ENCODE peak calls at places on chromosomes 5 and 9, in five cellular contexts. K is GM12891, Z is uterus, T is esophagus squamous epithelium, B is ovary. Y is an unnamed sample.

GRCh38 chr9:130023147-130023787 is 19.7 kb downstream of the FNBP1 start:
- DNase-seq in T (no peak), B (no peak), K (no peak), Z (peak; percentile 41), Y (no peak)

GRCh38 chr9:35746583-35746982 is 2.4 kb downstream of the GBA2 start:
- DNase-seq in K (no peak), Z (no peak), T (no peak), B (no peak), Y (no peak)

GRCh38 chr5:149857499-149857898 is 87.1 kb downstream of the PDE6A start:
- DNase-seq in K (no peak), Z (peak; percentile 61), B (peak; percentile 38), T (no peak), Y (peak; percentile 38)

GRCh38 chr5:9920696-9921095 is 290.5 kb upstream of the TAS2R1 start:
- DNase-seq in Z (no peak), K (no peak), B (no peak), T (no peak), Y (no peak)

GRCh38 chr9:95363051-95363841 is 45.7 kb upstream of the FANCC start:
- DNase-seq in K (no peak), B (peak; percentile 21), Z (no peak), T (no peak), Y (no peak)

GRCh38 chr5:7869474-7870136 is 657 bp downstream of the MTRR start:
- DNase-seq in K (no peak), T (no peak), B (no peak), Z (no peak), Y (no peak)

GRCh38 chr5:96572864-96573512 is 89.2 kb upstream of the CAST start:
- DNase-seq in B (no peak), K (no peak), Z (no peak), T (no peak), Y (peak; percentile 72)

GRCh38 chr9:98327249-98327561 is 71.8 kb upstream of the TBC1D2 start:
- DNase-seq in T (no peak), B (no peak), Z (no peak), K (no peak), Y (no peak)

GRCh38 chr5:128254789-128255188 is 171.2 kb downstream of the SLC12A2 start:
- DNase-seq in T (no peak), Z (no peak), K (no peak), B (no peak), Y (no peak)

GRCh38 chr9:98317134-98317857 is 61.8 kb upstream of the TBC1D2 start:
- DNase-seq in B (no peak), K (no peak), T (no peak), Z (no peak), Y (peak; percentile 84)

GRCh38 chr5:62286834-62287611 is 19.0 kb upstream of the KIF2A start:
- DNase-seq in Z (no peak), B (no peak), K (no peak), T (no peak), Y (no peak)

GRCh38 chr5:1882337-1883119 is at the start of gene IRX4:
- DNase-seq in Z (no peak), T (no peak), K (no peak), B (no peak), Y (no peak)

GRCh38 chr5:103808464-103809106 is 246.0 kb upstream of the NUDT12 start:
- DNase-seq in K (peak; percentile 5), Z (no peak), T (no peak), B (no peak), Y (peak; percentile 30)

GRCh38 chr5:96893342-96893741 is 17.0 kb downstream of the ERAP2 start:
- DNase-seq in T (no peak), Z (no peak), B (no peak), K (no peak), Y (peak; percentile 25)

GRCh38 chr9:16653491-16654407 is 216.7 kb downstream of the BNC2 start:
- DNase-seq in Z (peak; percentile 43), T (no peak), B (peak; percentile 44), K (no peak), Y (no peak)

GRCh38 chr9:134548618-134549017 is 93.0 kb upstream of the COL5A1 start:
- DNase-seq in K (no peak), B (no peak), Z (no peak), T (no peak), Y (no peak)

GRCh38 chr9:72524820-72525539 is 3.6 kb downstream of the TMC1 start:
- DNase-seq in T (no peak), K (no peak), B (no peak), Z (peak; percentile 65), Y (peak; percentile 80)

GRCh38 chr9:72529531-72529930 is 8.1 kb downstream of the TMC1 start:
- DNase-seq in T (no peak), B (no peak), K (no peak), Z (no peak), Y (no peak)

GRCh38 chr9:72527801-72528195 is 6.4 kb downstream of the TMC1 start:
- DNase-seq in T (no peak), K (no peak), B (no peak), Z (no peak), Y (no peak)

DNA sequence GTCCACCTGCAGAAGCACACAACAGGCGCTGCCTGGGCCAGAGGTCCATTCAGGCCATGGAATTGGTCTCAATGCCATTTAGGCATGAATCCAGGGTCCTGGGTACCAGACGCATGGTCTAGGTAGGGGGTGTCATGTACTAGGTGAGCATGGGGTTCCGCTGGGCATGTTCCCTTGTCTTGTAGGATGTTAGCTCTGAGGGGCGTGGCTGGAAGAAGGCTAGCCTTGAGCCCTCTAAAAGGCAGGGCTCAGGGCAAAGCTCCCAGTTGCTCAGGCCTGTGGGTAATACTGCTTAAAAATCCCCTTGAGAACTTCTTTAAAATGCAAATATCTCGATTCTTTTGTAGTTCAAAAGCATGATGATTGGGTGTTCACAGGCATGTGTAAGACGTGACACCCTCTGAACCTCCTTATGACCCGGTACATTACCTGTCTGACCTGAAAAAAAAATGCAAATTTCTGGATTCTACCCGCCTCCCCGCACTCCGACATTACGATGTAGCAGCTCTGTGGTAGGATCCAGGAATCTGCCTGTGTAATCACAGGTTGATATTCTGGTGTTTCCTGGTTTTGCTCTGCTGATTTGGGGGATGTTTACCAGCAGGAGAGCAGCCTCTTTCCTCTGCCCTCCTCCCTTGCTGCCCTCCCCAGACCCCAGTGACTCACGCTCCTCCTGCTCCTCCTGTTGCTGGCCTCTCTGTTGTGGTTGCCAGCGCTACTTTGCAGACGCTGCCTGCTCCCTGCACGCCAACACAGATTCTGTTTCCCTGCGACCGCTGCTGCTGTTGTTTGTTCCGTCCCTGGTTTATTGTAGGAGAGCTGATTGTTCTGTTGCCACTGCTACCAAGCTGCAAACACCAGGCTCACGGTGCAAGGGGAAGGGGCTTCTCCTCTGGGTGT is 5.7 kb downstream of the TMC1 start:
- DNase-seq in B (peak; percentile 81), Z (peak; percentile 90), K (no peak), T (no peak), Y (peak; percentile 88)
- TF ChIP-seq POLR2A in B (peak; percentile 48), Z (peak; percentile 63), K (peak; percentile 69), T (no peak), Y (peak; percentile 47)

GRCh38 chr5:65624570-65625555 is at the start of the genes SHLD3 and TRAPPC13:
- DNase-seq in Z (peak; percentile 87), B (peak; percentile 82), T (peak; percentile 70), K (peak; percentile 22), Y (peak; percentile 30)
- TF ChIP-seq POLR2A in Z (no peak), B (no peak), T (peak; percentile 18), K (peak; percentile 80), Y (peak; percentile 24)

GRCh38 chr5:14872070-14872989 is 752 bp upstream of the ANKH start:
- DNase-seq in B (peak; percentile 47), Z (peak; percentile 50), K (no peak), T (peak; percentile 11), Y (peak; percentile 43)
- TF ChIP-seq POLR2A in B (no peak), Z (no peak), K (no peak), T (no peak), Y (peak; percentile 43)

DNA sequence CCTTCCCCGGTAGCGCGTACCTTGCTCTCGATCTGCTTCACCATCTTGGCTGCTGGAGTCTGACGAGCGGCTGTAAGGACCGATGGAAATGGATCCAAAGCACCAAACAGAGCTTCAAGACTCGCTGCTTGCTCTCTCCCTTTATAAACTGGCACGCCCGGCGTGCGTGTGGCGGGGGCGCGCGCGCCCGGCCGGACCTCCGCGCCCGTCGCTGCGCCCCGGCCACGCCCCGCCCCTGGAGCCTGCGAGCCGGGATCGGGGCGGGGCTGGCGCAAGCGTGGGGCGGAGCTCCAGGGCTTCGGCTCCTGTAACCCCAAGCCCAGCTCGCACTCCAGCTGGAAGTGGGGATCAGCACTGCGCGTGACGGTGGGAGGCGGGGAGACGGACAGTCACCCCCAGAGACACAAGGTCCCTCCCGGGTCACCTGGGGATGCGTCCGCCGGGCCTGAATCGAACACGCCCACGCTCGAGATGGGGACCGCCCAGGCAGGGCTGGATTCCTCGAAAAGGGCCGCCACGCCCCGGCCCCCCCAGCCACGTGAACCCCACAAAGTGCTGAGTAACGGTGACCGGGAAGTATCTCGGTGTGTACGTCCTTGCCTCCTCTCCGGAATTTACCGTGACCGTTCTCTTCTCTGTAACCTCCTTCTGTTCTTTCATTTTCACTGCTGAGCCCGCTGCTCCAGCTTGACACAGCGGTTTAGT is at the start of gene TXN:
- DNase-seq in T (peak; percentile 59), K (peak; percentile 64), Z (peak; percentile 87), B (peak; percentile 90), Y (peak; percentile 93)
- TF ChIP-seq POLR2A in T (peak; percentile 87), K (peak; percentile 98), Z (peak; percentile 92), B (peak; percentile 82), Y (peak; percentile 91)

GRCh38 chr5:170270670-170271069 is 26.9 kb downstream of the LCP2 start:
- DNase-seq in K (no peak), B (no peak), Z (no peak), T (no peak), Y (no peak)
- TF ChIP-seq POLR2A in K (no peak), B (no peak), Z (no peak), T (no peak), Y (no peak)

GRCh38 chr5:79746645-79747044 is 57.0 kb downstream of the CMYA5 start:
- DNase-seq in Z (no peak), K (no peak), B (no peak), T (no peak), Y (no peak)

GRCh38 chr5:79743846-79744605 is 54.4 kb downstream of the CMYA5 start:
- DNase-seq in K (no peak), Z (no peak), B (no peak), T (no peak), Y (no peak)

GRCh38 chr5:79742549-79743136 is 53.0 kb downstream of the CMYA5 start:
- DNase-seq in Z (no peak), B (no peak), K (no peak), T (no peak), Y (no peak)

GRCh38 chr5:79750611-79751510 is 61.2 kb downstream of the CMYA5 start:
- DNase-seq in B (no peak), K (no peak), Z (no peak), T (no peak), Y (no peak)

GRCh38 chr5:79745255-79745654 is 55.6 kb downstream of the CMYA5 start:
- DNase-seq in B (no peak), Z (no peak), K (no peak), T (no peak), Y (no peak)
- TF ChIP-seq POLR2A in B (no peak), Z (no peak), K (no peak), T (no peak), Y (no peak)

DNA sequence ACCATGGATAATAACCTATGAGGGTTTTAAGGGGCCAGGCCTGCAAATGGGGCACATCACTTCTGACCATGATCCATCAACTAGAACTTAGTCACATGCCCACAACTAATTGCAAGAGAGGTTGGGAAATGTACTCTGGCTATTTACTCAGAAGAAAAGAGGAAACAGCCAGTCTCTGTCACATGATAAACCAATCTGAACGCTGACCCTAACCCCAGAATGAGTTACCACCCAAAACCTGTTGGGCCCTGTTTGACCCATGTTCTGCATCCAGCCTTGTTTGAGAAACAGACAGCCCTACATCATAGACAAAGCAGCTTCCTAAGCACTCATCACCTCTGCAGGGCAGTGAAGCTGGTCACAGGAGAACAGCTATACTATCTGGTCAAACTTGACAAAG is 5.8 kb downstream of the MACROH2A1 start:
- DNase-seq in B (no peak), K (no peak), T (no peak), Z (no peak), Y (no peak)
- TF ChIP-seq POLR2A in B (no peak), K (no peak), T (no peak), Z (no peak), Y (no peak)